ENCODE peak calls at places on chromosomes 13 and 19, in five cellular contexts. K is cardiac muscle cell, U is heart right ventricle, R is Calu3, C is progenitor cell of endocrine pancreas. S is an unnamed sample.

GRCh38 chr13:82878536-82878935 is 1003.7 kb downstream of the SLITRK1 start:
- DNase-seq in K (no peak), U (no peak), R (no peak), C (no peak), S (no peak)

GRCh38 chr13:28679628-28680027 is 20.7 kb downstream of the POMP start:
- DNase-seq in K (no peak), U (no peak), R (no peak), C (no peak), S (no peak)

GRCh38 chr19:18502633-18503294 is 19.1 kb downstream of the ELL start:
- DNase-seq in K (no peak), U (no peak), R (no peak), C (no peak), S (no peak)

GRCh38 chr13:109412232-109412935 is 374.0 kb downstream of the IRS2 start:
- DNase-seq in K (peak; percentile 91), U (peak; percentile 57), R (peak; percentile 0), C (peak; percentile 22), S (no peak)

GRCh38 chr19:10102787-10103236 is 334 bp upstream of the ANGPTL6 start:
- DNase-seq in K (no peak), U (no peak), R (no peak), C (no peak), S (no peak)

GRCh38 chr13:32425158-32425557 is 2.8 kb downstream of the N4BP2L1 start:
- DNase-seq in K (no peak), U (no peak), R (no peak), C (no peak), S (no peak)

GRCh38 chr19:4108767-4109625 is 14.9 kb downstream of the MAP2K2 start:
- DNase-seq in K (no peak), U (no peak), R (no peak), C (no peak), S (no peak)

GRCh38 chr13:20702945-20703784 is at the start of gene IL17D:
- DNase-seq in K (peak; percentile 56), U (no peak), R (peak; percentile 25), C (peak; percentile 33), S (no peak)

GRCh38 chr19:10449037-10449436 is 28.7 kb downstream of the PDE4A start:
- DNase-seq in K (no peak), U (no peak), R (no peak), C (no peak), S (no peak)

GRCh38 chr13:30581582-30581981 is 36.1 kb upstream of the USPL1 start:
- DNase-seq in K (peak; percentile 30), U (no peak), R (peak; percentile 9), C (no peak), S (no peak)

GRCh38 chr13:52938065-52938464 is 89.6 kb upstream of the PCDH8 start:
- DNase-seq in K (no peak), U (no peak), R (no peak), C (no peak), S (no peak)

GRCh38 chr13:110208116-110208515 is 98.8 kb downstream of the COL4A1 start:
- DNase-seq in K (no peak), U (no peak), R (no peak), C (no peak), S (no peak)

GRCh38 chr13:63910406-63910957 is 2494.8 kb upstream of the PCDH20 start:
- DNase-seq in K (no peak), U (no peak), R (no peak), C (no peak), S (no peak)

GRCh38 chr13:106212436-106213010 is 322.9 kb downstream of the EFNB2 start:
- DNase-seq in K (no peak), U (no peak), R (no peak), C (no peak), S (no peak)

GRCh38 chr13:87678353-87678752 is 7.2 kb downstream of the SLITRK5 start:
- DNase-seq in K (no peak), U (no peak), R (no peak), C (no peak), S (no peak)

GRCh38 chr19:31598730-31599238 is 249.5 kb upstream of the TSHZ3 start:
- DNase-seq in K (no peak), U (no peak), R (no peak), C (no peak), S (no peak)

GRCh38 chr19:40165362-40165937 is 25.8 kb upstream of the MAP3K10 start:
- DNase-seq in K (peak; percentile 56), U (peak; percentile 26), R (peak; percentile 52), C (peak; percentile 31), S (no peak)

GRCh38 chr13:44458313-44458975 is 84.8 kb downstream of the SERP2 start:
- DNase-seq in K (no peak), U (no peak), R (no peak), C (no peak), S (peak; percentile 75)

GRCh38 chr13:25819856-25820530 is 231.8 kb downstream of the SHISA2 start:
- DNase-seq in K (no peak), U (no peak), R (no peak), C (no peak), S (no peak)

GRCh38 chr19:8244442-8244841 is 35.3 kb downstream of the CERS4 start:
- DNase-seq in K (no peak), U (no peak), R (no peak), C (no peak), S (no peak)

GRCh38 chr19:18156841-18157464 is 4.0 kb downstream of the PIK3R2 start:
- DNase-seq in K (peak; percentile 62), U (peak; percentile 90), R (peak; percentile 85), C (no peak), S (peak; percentile 96)

GRCh38 chr19:17796013-17796837 is 1.3 kb downstream of the B3GNT3 start:
- DNase-seq in K (no peak), U (no peak), R (peak; percentile 67), C (no peak), S (no peak)

GRCh38 chr19:7981199-7981598 is 24.2 kb downstream of the ELAVL1 start:
- DNase-seq in K (no peak), U (no peak), R (no peak), C (no peak), S (no peak)

GRCh38 chr19:41871573-41872383 is 5.3 kb upstream of the CD79A start:
- DNase-seq in K (no peak), U (peak; percentile 37), R (no peak), C (no peak), S (no peak)

GRCh38 chr19:51691122-51692064 is 1.7 kb upstream of the SPACA6 start:
- DNase-seq in K (peak; percentile 28), U (no peak), R (no peak), C (no peak), S (no peak)

GRCh38 chr19:50520822-50521465 is 7.2 kb upstream of the ASPDH start:
- DNase-seq in K (no peak), U (no peak), R (no peak), C (no peak), S (peak; percentile 68)

GRCh38 chr13:90683711-90684131 is 663.8 kb upstream of the MIR17HG start:
- DNase-seq in K (no peak), U (no peak), R (no peak), C (no peak), S (no peak)

GRCh38 chr19:20365146-20365545 is 198.1 kb downstream of the ZNF486 start:
- DNase-seq in K (peak; percentile 23), U (no peak), R (no peak), C (no peak), S (no peak)

GRCh38 chr19:20357921-20358320 is 190.9 kb downstream of the ZNF486 start:
- DNase-seq in K (no peak), U (no peak), R (no peak), C (no peak), S (no peak)

GRCh38 chr19:20359933-20360720 is 193.1 kb downstream of the ZNF486 start:
- DNase-seq in K (peak; percentile 47), U (no peak), R (no peak), C (peak; percentile 30), S (no peak)
- TF ChIP-seq CTCF in K (no peak), U (peak; percentile 36), R (no peak), C (peak; percentile 63), S (peak; percentile 13)

GRCh38 chr13:77521595-77522367 is 13.7 kb upstream of the SCEL start:
- DNase-seq in K (no peak), U (no peak), R (peak; percentile 48), C (no peak), S (no peak)

GRCh38 chr13:77523386-77523785 is 12.1 kb upstream of the SCEL start:
- DNase-seq in K (no peak), U (no peak), R (no peak), C (no peak), S (no peak)

GRCh38 chr13:77521194-77521593 is 14.3 kb upstream of the SCEL start:
- DNase-seq in K (no peak), U (no peak), R (peak; percentile 28), C (no peak), S (no peak)

GRCh38 chr13:77523834-77524728 is 11.4 kb upstream of the SCEL start:
- DNase-seq in K (no peak), U (no peak), R (no peak), C (no peak), S (no peak)

GRCh38 chr13:77522444-77522843 is 13.1 kb upstream of the SCEL start:
- DNase-seq in K (no peak), U (no peak), R (no peak), C (no peak), S (no peak)
- TF ChIP-seq CTCF in K (no peak), U (no peak), R (no peak), C (no peak), S (no peak)

GRCh38 chr19:38793186-38793585 is 4.2 kb downstream of the LGALS7B start:
- DNase-seq in K (no peak), U (no peak), R (no peak), C (no peak), S (no peak)

GRCh38 chr19:38793671-38794070 is 4.7 kb downstream of the LGALS7B start:
- DNase-seq in K (no peak), U (no peak), R (no peak), C (no peak), S (no peak)

GRCh38 chr19:38796154-38796553 is 7.2 kb downstream of the LGALS7B start:
- DNase-seq in K (no peak), U (no peak), R (no peak), C (no peak), S (no peak)

GRCh38 chr19:38795549-38795948 is 6.5 kb downstream of the LGALS7B start:
- DNase-seq in K (no peak), U (no peak), R (no peak), C (no peak), S (no peak)

DNA sequence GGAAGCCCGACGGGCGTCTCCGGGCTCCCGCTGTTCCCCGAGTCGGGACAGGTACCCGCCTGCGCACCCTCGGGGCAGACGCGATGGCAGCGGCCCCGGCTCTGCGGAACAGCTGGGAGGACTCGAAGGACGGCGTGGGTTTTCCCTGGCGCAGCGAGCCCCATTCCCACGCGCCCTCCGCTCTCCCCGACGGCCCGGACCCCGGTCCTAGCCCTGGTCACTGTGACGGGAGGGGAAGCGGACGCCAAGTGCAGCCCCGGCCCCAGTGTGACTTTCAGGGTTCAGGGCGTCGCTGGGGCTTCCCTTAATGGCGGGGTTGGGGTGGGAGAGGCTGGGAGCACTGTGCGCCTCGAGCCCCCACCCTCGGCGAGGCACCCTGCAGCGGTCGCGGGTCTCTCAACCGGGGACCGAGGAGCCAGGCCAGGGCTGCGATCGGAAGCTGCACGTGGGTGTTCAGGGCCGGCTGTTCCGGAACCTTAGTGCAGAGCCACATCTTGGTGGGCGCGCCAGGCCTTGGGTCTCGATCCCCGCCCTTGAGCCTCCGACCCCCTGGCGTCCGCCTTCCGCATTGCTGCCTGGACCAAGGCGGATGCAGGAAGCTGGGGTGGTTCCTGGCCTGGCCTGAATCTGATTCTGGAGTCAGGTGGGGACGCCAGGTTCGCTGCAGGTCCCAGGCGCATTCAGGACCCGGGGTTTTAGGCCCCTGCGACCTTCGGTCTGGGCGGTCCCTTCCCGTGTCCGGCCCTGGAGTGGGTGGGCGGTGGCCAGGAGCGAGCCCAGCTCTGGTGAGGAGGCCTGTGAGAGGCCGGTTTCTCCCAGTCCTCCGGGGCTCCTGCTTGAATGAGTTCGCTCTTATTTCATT is 3.5 kb downstream of the LGALS7B start:
- DNase-seq in K (no peak), U (no peak), R (peak; percentile 36), C (no peak), S (no peak)
- TF ChIP-seq CTCF in K (peak; percentile 47), U (peak; percentile 53), R (peak; percentile 40), C (peak; percentile 39), S (no peak)

GRCh38 chr19:36043952-36044351 is 10.1 kb downstream of the THAP8 start:
- DNase-seq in K (no peak), U (no peak), R (no peak), C (no peak), S (no peak)
- TF ChIP-seq CTCF in K (no peak), U (no peak), R (no peak), C (no peak), S (no peak)